ENCODE peak calls at places on chromosomes 16 and 17, in four cellular contexts. One of them, this sample, is unnamed.

GRCh38 chr16:68645494-68646388 is 631 bp downstream of the CDH3 start:
- DNase-seq in K562: no peak
- DNase-seq in HepG2: no peak
- DNase-seq in WTC11: peak; percentile 72
- DNase-seq in this sample: no peak

GRCh38 chr17:54932711-54933110 is 32.1 kb downstream of the TOM1L1 start:
- DNase-seq in K562: no peak
- DNase-seq in HepG2: no peak
- DNase-seq in WTC11: no peak
- DNase-seq in this sample: no peak

GRCh38 chr16:19130852-19131808 is 17.4 kb downstream of the ITPRIPL2 start:
- DNase-seq in WTC11: no peak
- DNase-seq in K562: no peak
- DNase-seq in HepG2: no peak
- DNase-seq in this sample: no peak

GRCh38 chr17:82333279-82334171 is at the start of gene SECTM1:
- DNase-seq in WTC11: peak; percentile 50
- DNase-seq in HepG2: no peak
- DNase-seq in K562: no peak
- DNase-seq in this sample: no peak

GRCh38 chr16:69176033-69176780 is 10.8 kb upstream of the SNTB2 start:
- DNase-seq in WTC11: no peak
- DNase-seq in HepG2: no peak
- DNase-seq in K562: no peak
- DNase-seq in this sample: no peak

GRCh38 chr16:49854227-49855203 is 1.4 kb downstream of the ZNF423 start:
- DNase-seq in WTC11: peak; percentile 62
- DNase-seq in K562: no peak
- DNase-seq in HepG2: no peak
- DNase-seq in this sample: no peak

GRCh38 chr17:72456026-72456569 is 335.3 kb downstream of the SOX9 start:
- DNase-seq in WTC11: no peak
- DNase-seq in K562: no peak
- DNase-seq in HepG2: peak; percentile 73
- DNase-seq in this sample: no peak

GRCh38 chr17:4945176-4945943 is 3.0 kb downstream of the PFN1 start:
- DNase-seq in HepG2: peak; percentile 59
- DNase-seq in WTC11: no peak
- DNase-seq in K562: peak; percentile 39
- DNase-seq in this sample: peak; percentile 65

GRCh38 chr17:78343099-78343432 is 16.8 kb downstream of the SOCS3 start:
- DNase-seq in K562: no peak
- DNase-seq in HepG2: no peak
- DNase-seq in WTC11: no peak
- DNase-seq in this sample: no peak

GRCh38 chr17:79577485-79578187 is 33.2 kb downstream of the RBFOX3 start:
- DNase-seq in K562: no peak
- DNase-seq in HepG2: no peak
- DNase-seq in WTC11: no peak
- DNase-seq in this sample: no peak

GRCh38 chr16:10876799-10877341 is at the start of gene CIITA:
- DNase-seq in WTC11: no peak
- DNase-seq in K562: no peak
- DNase-seq in HepG2: no peak
- DNase-seq in this sample: peak; percentile 97

GRCh38 chr17:80219777-80220708 is at the start of the genes SGSH and SLC26A11:
- DNase-seq in WTC11: peak; percentile 91
- DNase-seq in K562: peak; percentile 97
- DNase-seq in HepG2: peak; percentile 59
- DNase-seq in this sample: no peak

GRCh38 chr16:72938426-72939164 is 109.3 kb downstream of the ZFHX3 start:
- DNase-seq in HepG2: no peak
- DNase-seq in K562: no peak
- DNase-seq in WTC11: no peak
- DNase-seq in this sample: no peak

GRCh38 chr16:64416232-64417010 is 705.4 kb downstream of the CDH11 start:
- DNase-seq in K562: no peak
- DNase-seq in WTC11: no peak
- DNase-seq in HepG2: no peak
- DNase-seq in this sample: no peak

GRCh38 chr17:40419559-40420331 is 2.0 kb upstream of the TOP2A start:
- DNase-seq in HepG2: peak; percentile 96
- DNase-seq in K562: no peak
- DNase-seq in WTC11: no peak
- DNase-seq in this sample: no peak

GRCh38 chr17:72699566-72699965 is 392.9 kb downstream of the SLC39A11 start:
- DNase-seq in WTC11: no peak
- DNase-seq in K562: no peak
- DNase-seq in HepG2: no peak
- DNase-seq in this sample: no peak

GRCh38 chr17:71334041-71334781 is 786.6 kb upstream of the SOX9 start:
- DNase-seq in K562: no peak
- DNase-seq in WTC11: no peak
- DNase-seq in HepG2: no peak
- DNase-seq in this sample: no peak

GRCh38 chr16:12455287-12455798 is 348.3 kb downstream of the CPPED1 start:
- DNase-seq in HepG2: peak; percentile 53
- DNase-seq in WTC11: peak; percentile 81
- DNase-seq in K562: peak; percentile 68
- DNase-seq in this sample: no peak

GRCh38 chr17:35725917-35726608 is 5.4 kb upstream of the RASL10B start:
- DNase-seq in K562: no peak
- DNase-seq in WTC11: no peak
- DNase-seq in HepG2: no peak
- DNase-seq in this sample: no peak

GRCh38 chr17:30477758-30478115 is 529 bp downstream of the GOSR1 start:
- DNase-seq in HepG2: peak; percentile 9
- DNase-seq in K562: no peak
- DNase-seq in WTC11: no peak
- DNase-seq in this sample: no peak

DNA sequence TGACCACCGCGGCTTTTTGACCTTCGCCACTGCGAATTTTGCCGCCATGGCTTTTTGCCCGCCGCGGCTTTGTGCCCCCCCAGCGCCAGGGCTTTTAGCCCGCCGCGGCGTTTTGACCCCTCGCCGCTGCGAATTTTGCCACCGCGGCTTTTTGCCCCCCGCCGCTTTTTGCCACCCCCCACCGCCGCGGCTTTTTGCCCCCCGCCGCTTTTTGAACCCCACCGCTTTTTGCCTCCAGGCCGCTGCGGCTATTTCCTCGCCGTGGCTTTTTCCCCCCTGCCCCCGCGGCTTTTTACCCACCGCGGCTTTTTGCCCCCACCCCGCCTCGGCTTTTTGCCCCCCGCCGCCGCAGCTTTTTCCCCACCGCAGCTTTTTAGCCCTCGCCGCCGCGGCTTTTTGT is 134.8 kb upstream of the TP53TG3C start:
- DNase-seq in HepG2: no peak
- DNase-seq in K562: no peak
- DNase-seq in WTC11: no peak
- DNase-seq in this sample: no peak
- TF ChIP-seq ESRRA in HepG2: no peak
- TF ChIP-seq ESRRA in K562: no peak
- TF ChIP-seq ESRRA in WTC11: no peak
- TF ChIP-seq ESRRA in this sample: no peak

GRCh38 chr17:38702166-38702899 is 2.7 kb upstream of the MLLT6 start:
- DNase-seq in K562: peak; percentile 80
- DNase-seq in HepG2: peak; percentile 86
- DNase-seq in WTC11: peak; percentile 81
- DNase-seq in this sample: no peak

GRCh38 chr17:38703742-38704644 is 1.1 kb upstream of the MLLT6 start:
- DNase-seq in K562: peak; percentile 85
- DNase-seq in WTC11: peak; percentile 98
- DNase-seq in HepG2: peak; percentile 100
- DNase-seq in this sample: no peak

GRCh38 chr17:38701504-38702165 is 3.4 kb upstream of the MLLT6 start:
- DNase-seq in HepG2: peak; percentile 49
- DNase-seq in WTC11: no peak
- DNase-seq in K562: peak; percentile 48
- DNase-seq in this sample: peak; percentile 86

GRCh38 chr17:38704645-38705522 is at the start of gene MLLT6:
- DNase-seq in WTC11: peak; percentile 79
- DNase-seq in K562: peak; percentile 83
- DNase-seq in HepG2: peak; percentile 64
- DNase-seq in this sample: no peak

DNA sequence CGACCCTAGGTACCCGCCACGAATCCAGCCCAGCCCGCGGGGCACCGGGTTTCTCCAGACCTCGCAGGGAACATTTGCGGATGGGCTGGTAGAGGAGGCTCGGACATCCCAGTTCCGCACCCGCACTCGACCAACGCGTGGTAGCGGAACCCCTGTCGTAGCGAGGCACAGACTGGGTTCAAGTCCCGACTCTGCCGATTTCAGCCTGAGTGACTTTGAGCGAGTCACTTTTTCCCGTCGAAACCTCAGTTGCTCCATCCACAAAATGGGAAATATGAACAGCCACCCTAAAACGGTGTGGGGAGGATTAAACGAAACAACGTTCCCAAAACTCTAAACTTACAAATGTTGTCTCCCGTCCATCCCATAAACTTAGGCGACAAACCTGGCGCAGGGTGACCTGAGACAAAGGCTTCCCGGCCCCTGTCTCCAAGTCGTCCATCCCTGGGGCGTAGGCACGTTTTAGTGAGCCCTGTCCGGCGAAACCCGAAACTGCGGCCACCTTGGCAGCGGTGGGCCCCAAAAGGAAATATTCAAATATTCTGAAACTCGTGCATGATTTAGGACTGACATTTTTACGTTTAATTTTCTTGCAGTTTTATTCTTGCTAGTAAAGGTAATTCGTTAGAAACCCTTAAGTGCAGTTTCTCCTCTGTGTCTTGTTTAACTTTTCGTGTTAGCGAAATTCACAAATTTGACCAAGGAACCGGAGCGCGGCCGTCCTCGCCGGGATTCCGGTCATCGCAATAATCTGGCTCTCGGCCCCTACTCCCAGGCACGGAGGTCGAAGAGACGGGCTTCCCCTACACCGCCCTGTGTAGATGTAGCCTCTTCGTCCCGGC is 2.0 kb upstream of the MLLT6 start:
- DNase-seq in WTC11: no peak
- DNase-seq in K562: no peak
- DNase-seq in HepG2: no peak
- DNase-seq in this sample: no peak
- TF ChIP-seq CREB1 in WTC11: no peak
- TF ChIP-seq CREB1 in K562: no peak
- TF ChIP-seq CREB1 in HepG2: no peak
- TF ChIP-seq CREB1 in this sample: no peak

DNA sequence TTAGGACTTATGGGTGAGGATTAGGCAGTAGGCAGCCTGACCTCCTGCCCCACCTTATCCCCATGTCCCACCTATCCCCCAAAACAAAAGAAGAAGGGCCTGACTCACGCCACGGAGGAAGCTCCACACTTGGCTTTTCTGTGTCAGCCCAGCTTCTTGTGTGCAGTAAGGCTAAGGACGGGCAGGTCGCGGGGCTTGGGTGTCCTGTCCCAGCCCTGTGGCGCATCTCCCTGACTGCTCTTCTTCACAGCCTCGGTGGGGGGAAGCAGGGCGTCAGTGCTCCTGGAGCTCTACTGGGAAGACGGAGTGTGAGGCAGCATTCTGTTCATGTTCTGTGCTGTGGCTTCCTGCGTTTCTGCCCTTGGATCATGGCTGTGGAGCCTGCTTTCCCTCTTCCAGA is 34.6 kb upstream of the ALDH3A2 start:
- DNase-seq in WTC11: no peak
- DNase-seq in K562: no peak
- DNase-seq in HepG2: no peak
- DNase-seq in this sample: no peak
- TF ChIP-seq ESRRA in WTC11: no peak
- TF ChIP-seq ESRRA in K562: no peak
- TF ChIP-seq ESRRA in HepG2: no peak
- TF ChIP-seq ESRRA in this sample: no peak

GRCh38 chr16:27080870-27081269 is 14.1 kb downstream of the C16orf82 start:
- DNase-seq in HepG2: peak; percentile 43
- DNase-seq in K562: peak; percentile 43
- DNase-seq in WTC11: peak; percentile 37
- DNase-seq in this sample: no peak
- TF ChIP-seq CREB1 in HepG2: no peak
- TF ChIP-seq CREB1 in K562: no peak
- TF ChIP-seq CREB1 in WTC11: no peak
- TF ChIP-seq CREB1 in this sample: no peak

DNA sequence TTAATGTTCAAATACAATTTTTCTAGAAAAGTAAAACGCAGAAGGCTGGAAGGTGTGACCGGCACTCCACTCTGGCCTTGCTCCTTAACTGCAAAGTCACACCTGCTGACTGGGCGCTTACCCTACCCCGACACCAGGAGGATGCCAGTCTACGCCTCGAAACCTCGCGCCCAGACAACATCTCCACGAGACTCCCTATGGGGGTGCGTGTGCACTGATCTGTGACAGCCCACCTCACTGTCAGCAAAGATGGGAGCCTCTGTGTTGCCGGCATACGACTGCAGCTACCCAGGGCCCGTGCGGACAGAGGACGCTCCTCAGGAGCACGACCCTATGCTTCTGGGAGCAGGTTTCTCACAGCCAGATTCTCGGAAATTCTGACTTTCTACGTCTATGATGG is 26.1 kb downstream of the MAP1LC3B start:
- DNase-seq in HepG2: no peak
- DNase-seq in K562: no peak
- DNase-seq in WTC11: no peak
- DNase-seq in this sample: no peak
- TF ChIP-seq ESRRA in HepG2: no peak
- TF ChIP-seq ESRRA in K562: no peak
- TF ChIP-seq ESRRA in WTC11: no peak
- TF ChIP-seq ESRRA in this sample: no peak

DNA sequence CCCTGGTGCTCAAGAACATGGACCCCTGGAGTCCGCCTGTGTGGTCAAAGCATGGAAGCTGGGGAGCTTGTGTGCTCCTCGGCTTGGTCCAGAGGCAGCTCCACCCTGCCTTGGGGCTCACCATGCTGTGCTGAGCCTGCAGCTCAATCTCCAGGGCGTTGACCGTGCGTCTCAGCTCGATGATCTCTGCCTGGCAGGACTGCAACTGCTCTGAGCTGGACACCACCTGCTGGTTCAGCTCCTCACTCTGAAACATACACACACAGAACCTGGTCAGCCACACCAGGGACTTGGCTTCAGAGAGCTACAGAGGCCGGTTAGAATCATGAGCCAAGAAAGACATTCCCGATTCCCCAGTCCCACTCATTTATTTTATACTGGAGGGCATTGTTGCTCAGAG is 2.7 kb downstream of the KRT35 start:
- DNase-seq in K562: no peak
- DNase-seq in HepG2: no peak
- DNase-seq in WTC11: no peak
- DNase-seq in this sample: no peak
- TF ChIP-seq CREB1 in K562: no peak
- TF ChIP-seq CREB1 in HepG2: no peak
- TF ChIP-seq CREB1 in WTC11: no peak
- TF ChIP-seq CREB1 in this sample: no peak

This sample was measured in GM12878.